ENCODE peak calls at places on chromosomes 13 and 19, in nine cellular contexts. X is colonic mucosa, B is lung, P is GM12865, N is tibial nerve, K is fibroblast of villous mesenchyme, A is A549, G is gastrocnemius medialis, D is mucosa of descending colon. U is an unnamed sample.

GRCh38 chr13:46149272-46150133 is 32.5 kb downstream of the LCP1 start:
- DNase-seq in K (no peak), B (no peak), G (no peak), A (no peak), D (no peak), P (no peak), X (no peak), N (no peak), U (peak)

GRCh38 chr19:30498707-30499106 is 126.5 kb downstream of the ZNF536 start:
- DNase-seq in N (no peak), A (no peak), G (no peak), D (no peak), P (no peak), X (no peak), B (no peak), K (no peak), U (no peak)

GRCh38 chr19:56108447-56109195 is 12.5 kb downstream of the ZNF787 start:
- DNase-seq in N (no peak), X (no peak), P (no peak), A (no peak), G (no peak), B (no peak), D (no peak), K (peak), U (no peak)

GRCh38 chr13:50437252-50437651 is 406.2 kb downstream of the DLEU7 start:
- DNase-seq in X (no peak), D (no peak), P (no peak), G (no peak), A (no peak), K (peak), N (no peak), B (no peak), U (no peak)

GRCh38 chr13:33865945-33866344 is 48.0 kb downstream of the RFC3 start:
- DNase-seq in G (no peak), P (peak), B (no peak), X (no peak), K (no peak), N (no peak), A (no peak), D (no peak), U (no peak)

GRCh38 chr19:18733196-18733647 is 49.7 kb downstream of the CRTC1 start:
- DNase-seq in P (no peak), A (no peak), K (peak), G (no peak), N (peak), B (no peak), D (no peak), X (no peak), U (no peak)

GRCh38 chr13:49225358-49226042 is 5.4 kb downstream of the MLNR start:
- DNase-seq in N (peak), X (no peak), G (no peak), P (no peak), B (no peak), A (no peak), D (no peak), K (peak), U (peak)

GRCh38 chr13:81406022-81406421 is 1065.1 kb upstream of the SPRY2 start:
- DNase-seq in X (no peak), D (no peak), P (no peak), N (no peak), B (no peak), K (no peak), G (no peak), A (no peak), U (no peak)

GRCh38 chr19:32749361-32749760 is 29.8 kb downstream of the TDRD12 start:
- DNase-seq in D (no peak), K (no peak), P (no peak), A (no peak), N (no peak), B (no peak), X (no peak), G (no peak), U (no peak)

GRCh38 chr19:33396701-33397535 is 23.4 kb downstream of the CEBPG start:
- DNase-seq in K (no peak), A (no peak), P (no peak), B (no peak), G (no peak), X (no peak), N (no peak), D (peak), U (no peak)

GRCh38 chr19:5621945-5622464 is 571 bp downstream of the SAFB2 start:
- DNase-seq in K (no peak), A (no peak), G (no peak), X (peak), D (peak), B (no peak), P (peak), N (no peak), U (no peak)

GRCh38 chr13:113802090-113802531 is 43.1 kb downstream of the TMEM255B start:
- DNase-seq in A (peak), B (peak), K (peak), N (peak), P (no peak), D (no peak), G (no peak), X (peak), U (no peak)

GRCh38 chr13:101415358-101416174 is 742 bp downstream of the NALCN start:
- DNase-seq in X (no peak), A (peak), P (peak), N (no peak), B (no peak), G (no peak), K (no peak), D (no peak), U (no peak)

GRCh38 chr19:13238891-13239534 is 88.8 kb downstream of the IER2 start:
- DNase-seq in X (no peak), G (no peak), A (no peak), K (no peak), B (no peak), N (no peak), P (no peak), D (no peak), U (no peak)

GRCh38 chr19:36149673-36150406 is 2.4 kb downstream of the COX7A1 start:
- DNase-seq in N (no peak), B (no peak), X (no peak), D (peak), A (no peak), G (no peak), K (no peak), P (no peak), U (no peak)

GRCh38 chr19:42233638-42234292 is 8.6 kb downstream of the GSK3A start:
- DNase-seq in P (no peak), N (no peak), D (no peak), A (no peak), G (no peak), X (no peak), B (no peak), K (no peak), U (no peak)

DNA sequence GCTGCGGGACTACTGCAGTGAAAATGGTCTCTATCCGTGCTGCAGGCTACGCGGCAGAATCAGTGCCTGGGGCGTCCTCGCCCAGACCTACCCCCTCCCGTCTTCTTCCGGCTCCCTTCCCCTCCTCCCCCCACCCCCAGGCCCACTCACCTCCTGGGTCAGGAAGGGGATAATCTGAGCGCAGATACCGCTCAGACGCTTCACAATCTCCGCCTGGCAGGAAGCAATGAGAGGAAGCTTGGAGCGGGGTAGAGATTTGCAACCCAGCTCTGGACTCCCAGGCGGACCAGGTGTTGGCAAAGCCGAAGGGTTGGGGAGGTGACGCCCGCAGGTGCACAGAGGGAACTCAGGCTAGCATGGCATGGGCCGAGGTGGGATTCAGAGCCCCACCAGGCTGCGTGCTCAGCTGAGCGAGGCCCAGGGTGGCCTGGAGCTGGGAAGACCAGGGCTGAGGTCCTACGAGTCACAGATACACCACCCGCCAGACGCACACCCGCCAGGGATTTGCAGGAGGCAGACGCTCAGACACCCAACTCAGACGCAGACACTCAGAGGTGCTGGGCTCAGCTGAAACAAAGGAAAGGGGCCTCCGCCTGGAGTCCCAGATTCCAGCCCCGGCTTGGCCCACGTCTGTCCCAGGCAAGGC is 4.1 kb downstream of the TLE2 start:
- DNase-seq in B (no peak), A (no peak), N (no peak), G (no peak), X (peak), D (peak), P (no peak), K (no peak), U (no peak)
- H3K4me3 ChIP-seq in B (no peak), A (no peak), N (no peak), G (no peak), X (peak), D (no peak), P (no peak), K (no peak), U (no peak)

GRCh38 chr19:38671654-38672053 is 24.2 kb downstream of the ACTN4 start:
- DNase-seq in A (no peak), D (no peak), X (no peak), B (no peak), N (no peak), G (no peak), K (no peak), P (no peak), U (no peak)

GRCh38 chr19:38670921-38671398 is 23.5 kb downstream of the ACTN4 start:
- DNase-seq in N (no peak), B (no peak), G (no peak), X (no peak), A (peak), P (no peak), D (no peak), K (peak), U (no peak)

GRCh38 chr19:38666662-38667448 is 19.4 kb downstream of the ACTN4 start:
- DNase-seq in K (peak), N (no peak), B (no peak), G (no peak), A (peak), D (peak), P (peak), X (no peak), U (peak)

GRCh38 chr19:38667552-38668205 is 20.2 kb downstream of the ACTN4 start:
- DNase-seq in B (no peak), K (peak), X (no peak), P (no peak), N (no peak), D (no peak), G (no peak), A (no peak), U (no peak)

GRCh38 chr19:38669532-38669931 is 22.1 kb downstream of the ACTN4 start:
- DNase-seq in N (no peak), P (no peak), G (no peak), X (no peak), K (no peak), D (peak), A (no peak), B (no peak), U (no peak)
- TF ChIP-seq CTCF in N (no peak), P (no peak), G (no peak), X (no peak), K (no peak), D (no peak), A (no peak), B (no peak), U (no peak)

GRCh38 chr19:2332341-2333026 is 4.0 kb downstream of the SPPL2B start:
- DNase-seq in X (peak), B (no peak), K (no peak), A (no peak), D (peak), G (no peak), P (peak), N (no peak), U (no peak)

GRCh38 chr19:2330255-2330631 is 1.8 kb downstream of the SPPL2B start:
- DNase-seq in X (peak), D (no peak), B (no peak), A (no peak), N (no peak), P (no peak), G (no peak), K (no peak), U (no peak)

GRCh38 chr19:2333027-2333806 is 4.7 kb downstream of the SPPL2B start:
- DNase-seq in B (no peak), A (no peak), P (no peak), K (no peak), X (peak), G (no peak), D (peak), N (no peak), U (no peak)

GRCh38 chr19:2330632-2331284 is 2.3 kb downstream of the SPPL2B start:
- DNase-seq in N (no peak), D (peak), K (no peak), B (no peak), X (peak), P (no peak), G (peak), A (no peak), U (no peak)

DNA sequence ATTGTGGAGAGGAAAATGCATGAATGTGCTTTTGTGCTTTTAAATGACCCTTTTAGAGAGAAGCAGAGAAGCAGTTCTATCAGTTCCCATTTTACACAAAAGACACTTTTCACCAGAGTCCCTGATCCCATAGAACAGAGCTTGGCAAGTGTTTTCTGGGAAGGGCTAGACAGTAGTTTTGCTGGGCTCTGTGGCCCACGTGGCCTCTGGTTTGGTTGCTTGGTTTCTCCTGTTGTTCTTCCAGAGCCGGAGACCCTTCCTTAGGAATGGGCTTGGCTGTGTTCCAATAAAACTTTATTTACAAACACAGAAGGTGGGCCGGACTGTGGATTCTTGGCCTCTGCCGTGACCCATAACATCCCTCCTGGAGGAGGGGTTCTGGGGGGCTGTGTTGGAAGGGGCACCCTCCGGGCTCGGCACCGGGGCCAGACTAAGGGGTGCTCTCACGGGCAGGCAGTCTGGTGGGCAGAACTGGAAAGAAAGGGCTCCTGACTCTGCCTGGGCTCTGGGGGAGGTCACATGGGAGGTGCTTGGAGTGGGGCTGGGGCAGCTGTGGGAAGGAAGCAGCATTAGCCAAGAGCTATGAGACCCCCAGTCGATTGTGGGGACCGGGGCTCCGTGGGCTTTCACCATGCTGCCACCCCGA is 3.2 kb downstream of the SPPL2B start:
- DNase-seq in K (no peak), X (no peak), N (no peak), P (no peak), B (no peak), G (no peak), D (no peak), A (no peak), U (no peak)
- H3K4me3 ChIP-seq in K (no peak), X (no peak), N (no peak), P (peak), B (no peak), G (no peak), D (no peak), A (no peak), U (peak)

GRCh38 chr19:2719910-2720776 is 1.0 kb downstream of the DIRAS1 start:
- DNase-seq in A (no peak), N (no peak), D (no peak), K (no peak), G (no peak), X (no peak), B (no peak), P (no peak), U (no peak)
- TF ChIP-seq CTCF in A (no peak), N (no peak), D (no peak), K (no peak), G (no peak), X (no peak), B (no peak), P (no peak), U (no peak)

GRCh38 chr19:10878253-10878652 is 6.9 kb downstream of the CARM1 start:
- DNase-seq in N (no peak), A (no peak), P (peak), X (no peak), D (no peak), B (no peak), G (no peak), K (no peak), U (no peak)
- H3K4me3 ChIP-seq in N (no peak), A (no peak), P (peak), X (no peak), D (no peak), B (no peak), G (no peak), K (no peak), U (no peak)

GRCh38 chr13:61700663-61701062 is 285.0 kb upstream of the PCDH20 start:
- DNase-seq in P (no peak), G (no peak), B (no peak), K (no peak), A (no peak), D (no peak), N (no peak), X (no peak), U (no peak)

GRCh38 chr13:61695147-61695546 is 279.5 kb upstream of the PCDH20 start:
- DNase-seq in G (no peak), P (no peak), B (no peak), K (no peak), N (no peak), X (no peak), D (no peak), A (peak), U (no peak)
- TF ChIP-seq CTCF in G (no peak), P (no peak), B (no peak), K (no peak), N (no peak), X (no peak), D (no peak), A (no peak), U (no peak)

DNA sequence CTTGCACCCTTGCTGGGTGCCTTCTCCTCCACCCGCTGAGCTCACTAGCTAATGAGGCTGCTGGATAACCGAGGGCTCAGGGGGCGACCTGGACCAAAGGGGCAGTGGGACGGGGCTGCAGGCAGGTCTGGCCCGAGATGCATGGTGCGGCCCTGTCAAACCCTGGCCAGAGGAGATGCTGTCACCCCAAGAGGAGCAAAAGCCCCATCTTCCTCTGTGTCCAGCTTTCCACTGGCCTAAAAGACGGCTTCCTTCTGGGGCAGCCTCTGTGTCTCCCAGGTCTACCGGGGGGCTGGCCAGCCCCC is 261.8 kb downstream of the TBC1D4 start:
- DNase-seq in D (no peak), A (no peak), N (no peak), K (no peak), G (no peak), X (no peak), B (no peak), P (no peak), U (no peak)
- H3K4me3 ChIP-seq in D (no peak), A (no peak), N (no peak), K (no peak), G (no peak), X (no peak), B (no peak), P (no peak), U (no peak)

DNA sequence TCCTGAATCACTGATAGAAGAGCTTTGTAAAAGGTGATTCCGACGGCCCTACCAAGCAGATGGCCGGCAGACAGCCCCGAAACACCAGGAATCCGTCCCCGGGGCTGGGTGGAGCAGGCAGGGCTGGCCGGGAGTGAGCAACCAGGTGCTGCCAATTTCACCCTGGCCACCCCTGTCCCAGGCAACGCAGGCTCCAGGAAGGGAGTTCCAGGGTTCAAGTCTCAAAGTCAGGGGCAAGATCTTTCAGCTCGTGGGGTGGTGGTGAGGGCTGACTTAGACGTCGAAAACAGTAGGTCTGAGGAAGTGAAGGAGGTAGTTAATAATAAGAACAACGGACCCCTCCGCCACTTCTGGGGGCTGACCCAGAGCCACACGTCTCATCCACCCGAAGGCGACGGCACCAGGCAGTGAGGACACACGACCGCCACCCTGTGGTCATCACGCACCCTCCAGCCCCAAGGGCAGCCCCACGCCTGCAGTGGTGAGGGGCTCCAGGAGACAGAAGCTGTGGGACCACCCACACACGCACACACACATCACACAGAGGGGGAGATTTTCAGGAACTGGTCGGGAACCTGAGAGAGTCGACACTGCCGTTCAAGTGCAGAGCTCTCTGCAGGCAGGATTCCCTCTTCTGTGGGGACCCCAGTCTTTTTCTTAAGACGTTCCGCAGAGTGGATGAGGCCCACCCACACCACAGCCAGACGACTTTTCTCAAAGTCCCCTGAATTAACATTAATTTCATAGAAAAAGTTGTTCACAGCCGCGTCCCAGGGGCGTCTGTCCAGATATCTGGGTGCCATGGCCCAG is 67.2 kb downstream of the SPACA7 start:
- DNase-seq in X (peak), P (no peak), G (no peak), B (peak), K (no peak), N (no peak), A (no peak), D (no peak), U (no peak)
- TF ChIP-seq CTCF in X (no peak), P (peak), G (no peak), B (no peak), K (peak), N (no peak), A (no peak), D (no peak), U (peak)

GRCh38 chr19:34851277-34851804 is 75.4 kb upstream of the ZNF30 start:
- DNase-seq in G (no peak), B (no peak), N (no peak), X (no peak), D (no peak), K (no peak), A (peak), P (no peak), U (no peak)
- H3K4me3 ChIP-seq in G (no peak), B (no peak), N (no peak), X (no peak), D (no peak), K (no peak), A (no peak), P (no peak), U (no peak)